ENCODE peak calls at places on chromosomes 11 and 22, in four cellular contexts. D is adipocyte; H is activated naive CD8-positive, alpha-beta T cell treated with anti-CD3 and anti-CD28 coated beads, Interleukin-2, amount 50 U/mL, for 24 hours; C is HT1080. L is an unnamed sample.

GRCh38 chr11:9121397-9121796 is 30.0 kb upstream of the SCUBE2 start:
- DNase-seq in D (no peak), H (no peak), C (no peak), L (no peak)

GRCh38 chr11:65125197-65126056 is 3.3 kb downstream of the MRPL49 start:
- DNase-seq in D (no peak), H (no peak), C (no peak), L (no peak)

GRCh38 chr11:129681344-129682114 is 134.1 kb upstream of the TMEM45B start:
- DNase-seq in D (no peak), H (no peak), C (no peak), L (no peak)

GRCh38 chr11:74269161-74269809 is 42.2 kb downstream of the P4HA3 start:
- DNase-seq in D (no peak), H (peak), C (peak), L (no peak)

GRCh38 chr11:116787786-116788486 is at the start of gene ZPR1:
- DNase-seq in D (peak), H (peak), C (peak), L (peak)

GRCh38 chr22:19121631-19122142 is 525 bp downstream of the DGCR2 start:
- DNase-seq in D (peak), H (peak), C (peak), L (peak)

GRCh38 chr11:96122601-96123044 is 198.7 kb upstream of the MTMR2 start:
- DNase-seq in D (peak), H (no peak), C (peak), L (no peak)

GRCh38 chr11:76201672-76202412 is 4.5 kb downstream of the WNT11 start:
- DNase-seq in D (no peak), H (no peak), C (no peak), L (no peak)

GRCh38 chr22:27905638-27906037 is 13.4 kb downstream of the PITPNB start:
- DNase-seq in D (peak), H (no peak), C (no peak), L (no peak)

GRCh38 chr11:44766112-44766971 is 39.6 kb downstream of the TSPAN18 start:
- DNase-seq in D (peak), H (no peak), C (peak), L (no peak)